ENCODE peak calls at places on chromosomes 16 and 17, in nine cellular contexts. R, E, N, I, X, T, L, B and S are unnamed samples.

GRCh38 chr17:75504347-75505151 is 10.8 kb downstream of the CASKIN2 start:
- DNase-seq in L (peak; percentile 55), R (peak; percentile 65), B (peak; percentile 54), N (peak; percentile 52), E (no peak), X (peak; percentile 24), I (no peak), T (peak; percentile 28), S (no peak)

GRCh38 chr16:50318796-50319578 is 49.8 kb downstream of the BRD7 start:
- DNase-seq in E (no peak), R (peak; percentile 10), X (no peak), L (no peak), I (no peak), B (no peak), N (no peak), T (no peak), S (no peak)

GRCh38 chr17:72372185-72372584 is 251.4 kb downstream of the SOX9 start:
- DNase-seq in I (no peak), T (no peak), N (peak; percentile 48), E (no peak), L (no peak), R (no peak), X (no peak), B (peak; percentile 65), S (peak; percentile 29)

GRCh38 chr16:67199011-67199807 is at the start of gene ELMO3:
- DNase-seq in X (peak; percentile 16), N (no peak), T (no peak), R (no peak), B (no peak), L (peak; percentile 71), E (no peak), I (no peak), S (no peak)

GRCh38 chr17:72984925-72985322 is 107.6 kb downstream of the SLC39A11 start:
- DNase-seq in T (no peak), N (peak; percentile 62), B (peak; percentile 74), X (no peak), R (peak; percentile 81), E (no peak), L (no peak), I (no peak), S (no peak)

GRCh38 chr17:74569392-74570003 is 2.2 kb upstream of the CD300H start:
- DNase-seq in T (peak; percentile 16), N (peak; percentile 82), L (peak; percentile 100), X (no peak), E (peak; percentile 100), I (no peak), R (peak; percentile 99), B (peak; percentile 99), S (peak; percentile 93)

GRCh38 chr16:19687279-19687678 is 30.7 kb downstream of the KNOP1 start:
- DNase-seq in I (no peak), R (no peak), X (no peak), N (no peak), L (no peak), B (no peak), E (no peak), T (no peak), S (no peak)

GRCh38 chr17:64130559-64131001 is 636 bp upstream of the ERN1 start:
- DNase-seq in I (peak; percentile 27), L (peak; percentile 17), E (no peak), T (no peak), X (no peak), B (peak; percentile 83), N (peak; percentile 97), R (peak; percentile 49), S (no peak)

GRCh38 chr17:37239690-37240344 is 136.0 kb upstream of the C17orf78 start:
- DNase-seq in N (peak; percentile 47), I (no peak), B (no peak), R (peak; percentile 38), E (no peak), X (peak; percentile 2), T (peak; percentile 24), L (peak; percentile 46), S (peak; percentile 50)

GRCh38 chr17:60586288-60586974 is 13.6 kb upstream of the PPM1D start:
- DNase-seq in T (peak; percentile 22), R (peak; percentile 35), E (no peak), B (no peak), I (no peak), L (peak; percentile 39), N (peak; percentile 39), X (no peak), S (no peak)

GRCh38 chr16:1678500-1679098 is 520 bp downstream of the JPT2 start:
- DNase-seq in B (peak; percentile 45), N (peak; percentile 52), E (no peak), I (peak; percentile 8), X (peak; percentile 65), T (peak; percentile 42), L (peak; percentile 65), R (peak; percentile 48), S (no peak)

GRCh38 chr17:12634789-12635414 is 30.8 kb upstream of the MYOCD start:
- DNase-seq in N (no peak), R (no peak), I (no peak), X (no peak), E (no peak), T (no peak), B (no peak), L (no peak), S (no peak)

GRCh38 chr16:75038036-75038959 is 39.5 kb downstream of the ZNRF1 start:
- DNase-seq in R (no peak), I (no peak), T (no peak), E (no peak), X (no peak), N (no peak), L (no peak), B (no peak), S (peak; percentile 44)

GRCh38 chr17:79757140-79757745 is 20.7 kb upstream of the CBX2 start:
- DNase-seq in R (no peak), L (no peak), N (no peak), X (no peak), E (no peak), B (no peak), I (no peak), T (no peak), S (no peak)

GRCh38 chr17:82235775-82236141 is 6.9 kb downstream of the SLC16A3 start:
- DNase-seq in L (peak; percentile 85), R (no peak), X (peak; percentile 64), N (no peak), T (no peak), I (no peak), B (no peak), E (no peak), S (no peak)

GRCh38 chr17:35890774-35891155 is 10.6 kb upstream of the CCL5 start:
- DNase-seq in B (no peak), T (no peak), X (peak; percentile 34), E (no peak), R (no peak), I (peak; percentile 1), L (no peak), N (no peak), S (no peak)

GRCh38 chr17:38761612-38762011 is 9.1 kb downstream of the PSMB3 start:
- DNase-seq in N (peak; percentile 65), E (no peak), X (no peak), R (peak; percentile 34), T (peak; percentile 62), B (peak; percentile 39), L (peak; percentile 32), I (no peak), S (peak; percentile 23)

GRCh38 chr17:78929908-78930775 is 5.0 kb upstream of the TIMP2 start:
- DNase-seq in E (no peak), R (peak; percentile 62), X (no peak), I (no peak), L (no peak), B (no peak), T (peak; percentile 75), N (peak; percentile 64), S (no peak)

GRCh38 chr16:88696441-88696840 is 9.8 kb downstream of the RNF166 start:
- DNase-seq in E (no peak), X (no peak), L (no peak), T (no peak), R (no peak), N (no peak), I (no peak), B (no peak), S (no peak)

GRCh38 chr17:27540300-27541105 is 84.3 kb downstream of the KSR1 start:
- DNase-seq in X (no peak), L (peak; percentile 99), B (peak; percentile 98), R (peak; percentile 23), I (no peak), T (no peak), N (peak; percentile 80), E (peak; percentile 90), S (peak; percentile 99)

GRCh38 chr17:83178533-83179201 is 99.3 kb downstream of the METRNL start:
- DNase-seq in I (no peak), T (no peak), E (no peak), L (no peak), N (no peak), B (no peak), R (no peak), X (peak; percentile 53), S (no peak)

GRCh38 chr17:79874329-79874981 is 35.2 kb upstream of the CBX4 start:
- DNase-seq in L (peak; percentile 58), X (no peak), R (peak; percentile 75), E (no peak), T (peak; percentile 68), N (peak; percentile 65), I (no peak), B (no peak), S (peak; percentile 33)

GRCh38 chr16:30658731-30659506 is 688 bp downstream of the FBRS start:
- DNase-seq in E (peak; percentile 89), T (peak; percentile 99), L (peak; percentile 97), N (peak; percentile 97), B (no peak), R (peak; percentile 94), I (peak; percentile 95), X (peak; percentile 96), S (peak; percentile 99)

GRCh38 chr16:51181495-51181795 is 30.4 kb upstream of the SALL1 start:
- DNase-seq in E (no peak), B (peak; percentile 29), I (no peak), T (no peak), N (no peak), L (no peak), R (no peak), X (no peak), S (no peak)

GRCh38 chr17:68782829-68783228 is 172.4 kb downstream of the ABCA8 start:
- DNase-seq in N (no peak), L (no peak), I (no peak), B (no peak), R (no peak), T (no peak), E (no peak), X (no peak), S (no peak)